ENCODE peak calls at places on chromosomes 2 and 18, in six cellular contexts. B is naive thymus-derived CD4-positive, alpha-beta T cell; F is OCI-LY7; U is cardiac muscle cell; T is thyroid gland; G is esophagus squamous epithelium. C is an unnamed sample.

GRCh38 chr2:111160758-111161157 is 40.0 kb downstream of the BCL2L11 start:
- DNase-seq in B (no peak), F (no peak), U (no peak), T (no peak), G (no peak), C (no peak)

GRCh38 chr2:85744055-85744454 is 9.7 kb upstream of the ATOH8 start:
- DNase-seq in B (no peak), F (no peak), U (no peak), T (no peak), G (no peak), C (no peak)

GRCh38 chr2:24702800-24703199 is 90.4 kb downstream of the PTRHD1 start:
- DNase-seq in B (no peak), F (no peak), U (no peak), T (no peak), G (no peak), C (no peak)

GRCh38 chr2:98175811-98176210 is 88.8 kb downstream of the VWA3B start:
- DNase-seq in B (no peak), F (peak; percentile 59), U (peak; percentile 21), T (no peak), G (no peak), C (no peak)

GRCh38 chr18:12744103-12744502 is 41.3 kb downstream of the PSMG2 start:
- DNase-seq in B (peak; percentile 13), F (peak; percentile 74), U (peak; percentile 33), T (no peak), G (no peak), C (no peak)

GRCh38 chr2:66478311-66478710 is 43.4 kb downstream of the MEIS1 start:
- DNase-seq in B (no peak), F (no peak), U (no peak), T (no peak), G (no peak), C (no peak)

GRCh38 chr2:60707750-60708371 is 48.2 kb upstream of the PAPOLG start:
- DNase-seq in B (peak; percentile 35), F (peak; percentile 68), U (peak; percentile 66), T (peak; percentile 1), G (no peak), C (no peak)

GRCh38 chr18:48408727-48409590 is at the start of gene ZBTB7C:
- DNase-seq in B (no peak), F (no peak), U (peak; percentile 85), T (peak; percentile 72), G (no peak), C (no peak)

GRCh38 chr2:239186958-239187357 is 213.9 kb downstream of the HDAC4 start:
- DNase-seq in B (no peak), F (no peak), U (no peak), T (no peak), G (no peak), C (no peak)

GRCh38 chr18:78245451-78245850 is 734.2 kb upstream of the SALL3 start:
- DNase-seq in B (no peak), F (no peak), U (no peak), T (no peak), G (no peak), C (no peak)

DNA sequence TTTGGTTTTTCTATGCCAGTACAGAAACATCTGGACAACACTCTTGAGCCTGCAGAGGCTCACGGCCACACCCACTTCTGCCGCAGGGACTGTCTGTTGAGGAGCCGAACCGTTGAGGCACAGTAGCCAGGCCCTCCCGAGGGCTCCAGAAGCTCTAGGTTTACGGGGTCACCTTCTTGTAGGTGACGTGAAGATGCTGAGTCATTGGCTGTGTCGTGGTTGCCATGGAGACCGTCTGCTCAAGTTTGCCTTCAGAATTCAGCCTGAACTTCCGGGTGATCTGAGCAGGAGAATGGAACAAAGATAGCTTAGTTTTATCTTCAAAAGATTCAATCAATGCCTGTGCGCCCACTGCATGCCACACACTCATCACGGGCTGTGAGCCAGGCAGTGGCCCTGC is 25.9 kb downstream of the BOK start:
- DNase-seq in B (no peak), F (no peak), U (no peak), T (no peak), G (no peak), C (no peak)
- H3K9me3 ChIP-seq in B (no peaks in the 10 kb centered on the region), F (peaks cover 23% of the 10 kb centered on the region), U (no peaks in the 10 kb centered on the region), T (peaks cover 12% of the 10 kb centered on the region), G (peaks cover 25% of the 10 kb centered on the region), C (peaks cover 9% of the 10 kb centered on the region)

GRCh38 chr18:14971461-14972185 is 223.7 kb downstream of the ANKRD30B start:
- DNase-seq in B (no peak), F (no peak), U (no peak), T (peak; percentile 71), G (no peak), C (no peak)
- H3K9me3 ChIP-seq in B (no peaks in the 10 kb centered on the region), F (no peaks in the 10 kb centered on the region), U (no peaks in the 10 kb centered on the region), T (no peaks in the 10 kb centered on the region), G (no peaks in the 10 kb centered on the region), C (no peaks in the 10 kb centered on the region)

GRCh38 chr2:168612719-168613118 is 156.6 kb downstream of the CERS6 start:
- DNase-seq in B (no peak), F (no peak), U (no peak), T (no peak), G (no peak), C (no peak)
- H3K9me3 ChIP-seq in B (no peaks in the 10 kb centered on the region), F (no peaks in the 10 kb centered on the region), U (no peaks in the 10 kb centered on the region), T (no peaks in the 10 kb centered on the region), G (no peaks in the 10 kb centered on the region), C (no peaks in the 10 kb centered on the region)

GRCh38 chr2:132462242-132462641 is 45.6 kb downstream of the GPR39 start:
- DNase-seq in B (no peak), F (no peak), U (no peak), T (no peak), G (no peak), C (no peak)
- H3K9me3 ChIP-seq in B (peaks cover 4% of the 10 kb centered on the region), F (no peaks in the 10 kb centered on the region), U (no peaks in the 10 kb centered on the region), T (no peaks in the 10 kb centered on the region), G (peaks cover 14% of the 10 kb centered on the region), C (peaks cover 3% of the 10 kb centered on the region)

DNA sequence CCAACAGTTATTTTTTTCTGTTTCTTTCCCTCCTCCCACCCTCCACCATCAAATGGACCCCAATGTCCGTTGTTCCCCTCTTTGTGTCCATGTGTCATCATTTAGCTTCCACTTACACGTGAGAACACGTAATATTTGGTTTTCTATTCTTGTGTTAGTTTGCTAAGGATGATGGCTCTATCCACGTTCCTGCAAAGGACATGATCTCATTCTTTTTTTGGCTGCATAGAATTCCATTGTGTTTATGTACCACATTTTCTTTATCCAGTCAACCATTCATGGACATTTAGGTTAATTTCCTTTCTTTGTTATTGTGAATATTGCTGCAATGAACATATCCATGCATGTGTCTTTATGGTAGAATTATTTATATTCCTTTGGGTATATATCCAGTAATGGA is 91.3 kb upstream of the TNP1 start:
- DNase-seq in B (no peak), F (no peak), U (no peak), T (no peak), G (no peak), C (no peak)
- H3K9me3 ChIP-seq in B (no peaks in the 10 kb centered on the region), F (no peaks in the 10 kb centered on the region), U (no peaks in the 10 kb centered on the region), T (no peaks in the 10 kb centered on the region), G (peaks cover 10% of the 10 kb centered on the region), C (no peaks in the 10 kb centered on the region)

DNA sequence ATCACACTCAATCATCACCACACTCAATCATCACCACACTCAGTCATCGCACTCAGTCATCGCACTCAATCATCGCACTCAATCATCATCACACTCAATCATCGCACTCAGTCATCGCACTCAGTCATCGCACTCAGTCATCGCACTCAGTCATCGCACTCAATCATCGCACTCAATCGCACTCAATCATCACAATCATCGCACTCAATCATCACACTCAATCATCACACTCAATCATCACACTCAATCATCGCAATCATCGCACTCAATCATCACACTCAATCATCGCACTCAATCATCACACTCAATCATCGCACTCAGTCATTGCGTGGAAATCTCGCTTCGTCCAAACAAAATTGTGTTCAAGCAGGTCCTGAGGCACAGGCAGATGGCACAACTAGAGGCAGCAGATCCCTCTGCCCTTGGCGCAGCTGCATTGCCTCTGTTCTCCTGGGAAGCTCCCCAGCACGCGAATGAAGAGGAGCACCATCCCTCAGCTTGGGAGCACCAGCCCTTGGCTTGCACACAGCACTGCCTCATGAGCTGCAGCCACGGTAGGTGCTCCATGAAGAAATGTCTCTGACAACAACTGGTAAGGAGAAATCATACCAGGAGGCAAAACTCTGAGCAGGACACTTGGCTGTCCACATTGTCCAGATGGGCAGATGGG is 108.1 kb downstream of the EIPR1 start:
- DNase-seq in B (no peak), F (no peak), U (no peak), T (no peak), G (no peak), C (no peak)
- H3K9me3 ChIP-seq in B (no peaks in the 10 kb centered on the region), F (peaks cover 10% of the 10 kb centered on the region), U (no peaks in the 10 kb centered on the region), T (no peaks in the 10 kb centered on the region), G (peaks cover 5% of the 10 kb centered on the region), C (no peaks in the 10 kb centered on the region)

GRCh38 chr18:79898952-79899608 is 52.4 kb downstream of the SLC66A2 start:
- DNase-seq in B (no peak), F (no peak), U (no peak), T (no peak), G (no peak), C (no peak)
- H3K9me3 ChIP-seq in B (no peaks in the 10 kb centered on the region), F (no peaks in the 10 kb centered on the region), U (no peaks in the 10 kb centered on the region), T (no peaks in the 10 kb centered on the region), G (peaks cover 49% of the 10 kb centered on the region), C (peaks cover 3% of the 10 kb centered on the region)

C was measured in CD8-positive, alpha-beta T cell.